ENCODE peak calls at places on chromosomes 12 and 14, in eight cellular contexts. E is A549, A is GM12878, G is WTC11, I is SK-N-SH, C is K562, H is HepG2, N is H1. J is an unnamed sample.

GRCh38 chr12:92438641-92439396 is 264.0 kb upstream of the PLEKHG7 start:
- DNase-seq in E (no peak), A (no peak), G (no peak), I (no peak), C (no peak), H (no peak), N (no peak), J (no peak)

GRCh38 chr14:69242311-69243224 is 17.4 kb upstream of the GALNT16 start:
- DNase-seq in E (peak), A (peak), G (peak), I (peak), C (peak), H (peak), N (peak), J (peak)

GRCh38 chr14:29927596-29928341 is at the start of gene PRKD1:
- DNase-seq in E (peak), A (no peak), G (peak), I (peak), C (peak), H (peak), N (peak), J (peak)

GRCh38 chr12:81797100-81797499 is 38.0 kb upstream of the PPFIA2 start:
- DNase-seq in E (peak), A (no peak), G (no peak), I (peak), C (no peak), H (peak), N (no peak), J (no peak)

GRCh38 chr14:98182385-98183055 is 1089.5 kb downstream of the BCL11B start:
- DNase-seq in E (no peak), A (no peak), G (no peak), I (no peak), C (no peak), H (no peak), N (no peak), J (no peak)

GRCh38 chr12:117367006-117367638 is 5.7 kb upstream of the NOS1 start:
- DNase-seq in E (peak), A (peak), G (peak), I (peak), C (peak), H (peak), N (peak), J (peak)

GRCh38 chr12:54977155-54977554 is 7.4 kb downstream of the TESPA1 start:
- DNase-seq in E (no peak), A (no peak), G (no peak), I (no peak), C (no peak), H (no peak), N (no peak), J (peak)

GRCh38 chr14:101361451-101362433 is 199.6 kb upstream of the DIO3 start:
- DNase-seq in E (no peak), A (no peak), G (no peak), I (no peak), C (peak), H (no peak), N (no peak), J (no peak)

GRCh38 chr12:57577981-57578758 is 12.8 kb upstream of the PIP4K2C start:
- DNase-seq in E (no peak), A (no peak), G (no peak), I (no peak), C (no peak), H (no peak), N (no peak), J (no peak)

GRCh38 chr12:80186727-80187217 is 87.4 kb downstream of the OTOGL start:
- DNase-seq in E (peak), A (peak), G (peak), I (peak), C (peak), H (peak), N (no peak), J (peak)

GRCh38 chr12:62078020-62078419 is 182.2 kb upstream of the USP15 start:
- DNase-seq in E (no peak), A (no peak), G (no peak), I (no peak), C (no peak), H (no peak), N (no peak), J (no peak)

GRCh38 chr12:47238665-47239064 is 158.9 kb upstream of the AMIGO2 start:
- DNase-seq in E (no peak), A (no peak), G (no peak), I (no peak), C (no peak), H (no peak), N (no peak), J (peak)

GRCh38 chr12:78719721-78720120 is 144.9 kb upstream of the SYT1 start:
- DNase-seq in E (no peak), A (no peak), G (no peak), I (no peak), C (no peak), H (no peak), N (no peak), J (no peak)

GRCh38 chr12:109736552-109737108 is 23.0 kb downstream of the FAM222A start:
- DNase-seq in E (no peak), A (no peak), G (peak), I (peak), C (peak), H (peak), N (peak), J (peak)

GRCh38 chr14:34461334-34462131 is 507 bp downstream of the SPTSSA start:
- DNase-seq in E (peak), A (no peak), G (peak), I (no peak), C (peak), H (peak), N (no peak), J (peak)

GRCh38 chr14:46344327-46344937 is 307.1 kb downstream of the RPL10L start:
- DNase-seq in E (no peak), A (peak), G (no peak), I (peak), C (no peak), H (peak), N (no peak), J (no peak)

GRCh38 chr14:53190938-53191337 is 37.8 kb upstream of the DDHD1 start:
- DNase-seq in E (no peak), A (no peak), G (no peak), I (no peak), C (no peak), H (no peak), N (no peak), J (peak)

GRCh38 chr14:69879175-69880047 is at the start of gene SMOC1:
- DNase-seq in E (peak), A (no peak), G (peak), I (peak), C (peak), H (peak), N (peak), J (peak)

GRCh38 chr12:6699989-6700645 is 498 bp downstream of the PIANP start:
- DNase-seq in E (no peak), A (no peak), G (peak), I (peak), C (peak), H (no peak), N (peak), J (no peak)

GRCh38 chr14:55077691-55078151 is 26.3 kb downstream of the MAPK1IP1L start:
- DNase-seq in E (no peak), A (no peak), G (no peak), I (no peak), C (no peak), H (peak), N (peak), J (peak)

GRCh38 chr12:89880695-89881350 is 172.2 kb upstream of the ATP2B1 start:
- DNase-seq in E (no peak), A (peak), G (no peak), I (no peak), C (no peak), H (no peak), N (no peak), J (no peak)

GRCh38 chr12:46258129-46258528 is 10.7 kb downstream of the SLC38A1 start:
- DNase-seq in E (no peak), A (no peak), G (no peak), I (no peak), C (no peak), H (no peak), N (no peak), J (no peak)

GRCh38 chr12:96364092-96364700 is 36.0 kb downstream of the CDK17 start:
- DNase-seq in E (no peak), A (no peak), G (no peak), I (no peak), C (no peak), H (no peak), N (no peak), J (no peak)

GRCh38 chr12:116604883-116605641 is 45.9 kb downstream of the MAP1LC3B2 start:
- DNase-seq in E (no peak), A (no peak), G (no peak), I (no peak), C (no peak), H (no peak), N (no peak), J (no peak)

GRCh38 chr14:91396959-91397815 is 20.4 kb downstream of the CCDC88C start:
- DNase-seq in E (no peak), A (no peak), G (peak), I (no peak), C (no peak), H (no peak), N (peak), J (no peak)

GRCh38 chr14:38065101-38065762 is 142.5 kb upstream of the SSTR1 start:
- DNase-seq in E (no peak), A (no peak), G (no peak), I (no peak), C (no peak), H (no peak), N (no peak), J (no peak)
- TF ChIP-seq USF2 in E (no peak), A (no peak), G (no peak), I (no peak), C (no peak), H (no peak), N (no peak), J (no peak)

DNA sequence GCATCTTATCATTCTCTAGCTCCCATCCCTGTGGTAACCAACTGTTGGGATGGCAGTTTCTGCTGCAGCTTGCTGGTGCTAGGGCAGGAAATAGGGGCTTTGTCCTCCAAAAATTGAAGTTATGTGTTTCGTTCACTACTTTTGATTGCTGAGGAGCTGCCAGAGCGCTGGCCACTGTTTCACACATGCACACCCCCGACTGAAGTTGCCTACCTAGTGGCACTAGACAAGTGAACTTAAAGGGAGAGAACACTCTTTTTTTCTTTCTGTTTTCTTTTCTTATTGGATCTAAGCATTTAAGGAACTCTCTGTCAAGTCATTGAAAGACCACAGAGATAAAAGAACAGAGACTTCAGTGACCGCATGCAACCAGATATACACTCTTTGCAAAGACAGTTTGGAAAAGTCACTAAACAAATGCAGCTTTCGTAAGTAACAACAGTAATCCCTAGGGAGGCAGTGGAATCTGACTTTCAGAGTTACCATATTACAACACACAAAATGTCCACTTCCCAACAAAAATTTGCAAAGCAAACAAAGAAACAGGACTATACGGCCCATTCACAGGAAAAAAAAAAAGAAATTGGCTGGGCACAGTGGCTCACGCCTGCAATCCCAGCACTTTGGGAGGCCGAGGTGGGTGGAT is 12.0 kb downstream of the TFCP2 start:
- DNase-seq in E (no peak), A (no peak), G (no peak), I (no peak), C (no peak), H (peak), N (no peak), J (no peak)
- TF ChIP-seq USF2 in E (no peak), A (no peak), G (no peak), I (no peak), C (no peak), H (no peak), N (no peak), J (no peak)

GRCh38 chr14:89015016-89015415 is 190.6 kb downstream of the TTC8 start:
- DNase-seq in E (no peak), A (no peak), G (no peak), I (no peak), C (no peak), H (no peak), N (no peak), J (no peak)
- TF ChIP-seq USF2 in E (no peak), A (no peak), G (no peak), I (no peak), C (no peak), H (no peak), N (no peak), J (no peak)

GRCh38 chr14:61500046-61500445 is 178.7 kb downstream of the PRKCH start:
- DNase-seq in E (no peak), A (no peak), G (no peak), I (no peak), C (no peak), H (no peak), N (no peak), J (no peak)

GRCh38 chr14:61501714-61502458 is 180.5 kb downstream of the PRKCH start:
- DNase-seq in E (no peak), A (no peak), G (no peak), I (no peak), C (no peak), H (no peak), N (no peak), J (no peak)

GRCh38 chr14:61498811-61499210 is 177.4 kb downstream of the PRKCH start:
- DNase-seq in E (no peak), A (no peak), G (no peak), I (no peak), C (no peak), H (no peak), N (no peak), J (peak)

GRCh38 chr14:61495809-61496208 is 174.4 kb downstream of the PRKCH start:
- DNase-seq in E (no peak), A (no peak), G (no peak), I (no peak), C (no peak), H (no peak), N (no peak), J (no peak)

DNA sequence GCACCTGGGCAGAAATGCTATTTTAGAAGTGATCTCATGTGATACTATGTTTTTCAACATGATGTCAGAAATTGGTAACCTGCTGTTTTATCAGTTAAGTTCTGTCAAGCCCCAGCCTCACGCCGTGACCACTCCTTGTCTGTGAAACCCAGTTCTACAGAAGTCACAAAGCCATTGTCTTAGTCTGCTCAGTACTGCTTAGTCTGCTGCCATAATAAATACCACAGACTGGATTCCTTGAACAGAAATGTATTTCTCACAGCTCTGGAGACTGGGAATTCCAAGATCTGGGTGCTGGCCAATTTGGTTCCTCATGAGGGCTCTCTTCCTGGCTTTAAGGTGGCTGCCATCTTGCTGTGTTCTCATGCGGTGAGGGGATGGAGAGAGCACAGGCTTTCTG is 176.9 kb downstream of the PRKCH start:
- DNase-seq in E (no peak), A (no peak), G (no peak), I (no peak), C (no peak), H (no peak), N (no peak), J (no peak)
- TF ChIP-seq USF2 in E (no peak), A (no peak), G (no peak), I (no peak), C (no peak), H (no peak), N (no peak), J (no peak)

GRCh38 chr14:61705017-61705416 is 9.7 kb downstream of the HIF1A start:
- DNase-seq in E (no peak), A (no peak), G (no peak), I (no peak), C (no peak), H (no peak), N (no peak), J (peak)
- TF ChIP-seq USF2 in E (no peak), A (no peak), G (no peak), I (no peak), C (no peak), H (no peak), N (no peak), J (no peak)